ENCODE peak calls at places on chromosomes 1 and 21, in seven cellular contexts. V, L, Y, Q, O, E and J are unnamed samples.
A peak's percentile ranks its signal among the peaks of the same experiment; 100 is the strongest.

GRCh38 chr21:14993072-14993471 is 71.7 kb downstream of the NRIP1 start:
- DNase-seq in V (no peak), Q (no peak), O (no peak), E (no peak), Y (no peak), L (no peak), J (no peak)

GRCh38 chr1:85626818-85627217 is 46.3 kb downstream of the CCN1 start:
- DNase-seq in Y (no peak), V (no peak), L (no peak), E (no peak), Q (no peak), O (no peak), J (no peak)

GRCh38 chr21:32562426-32562825 is 22.9 kb downstream of the TCP10L start:
- DNase-seq in E (peak; percentile 62), O (peak; percentile 81), L (peak; percentile 59), Q (no peak), Y (no peak), V (peak; percentile 27), J (no peak)

GRCh38 chr1:1422465-1423244 is 1.6 kb upstream of the ANKRD65 start:
- DNase-seq in Q (no peak), Y (no peak), O (no peak), V (no peak), E (peak; percentile 79), L (no peak), J (peak; percentile 43)

GRCh38 chr1:183877321-183877720 is 72.4 kb downstream of the RGL1 start:
- DNase-seq in V (peak; percentile 82), Y (peak; percentile 40), E (no peak), L (no peak), O (peak; percentile 74), Q (no peak), J (peak; percentile 30)

GRCh38 chr1:178599745-178600144 is 86.8 kb downstream of the TEX35 start:
- DNase-seq in V (no peak), E (no peak), Q (no peak), L (no peak), O (no peak), Y (no peak), J (no peak)

GRCh38 chr1:49627781-49628180 is 396.0 kb downstream of the AGBL4 start:
- DNase-seq in E (no peak), Q (no peak), V (no peak), L (no peak), Y (no peak), O (no peak), J (no peak)

GRCh38 chr1:164637461-164638375 is 78.7 kb downstream of the PBX1 start:
- DNase-seq in O (peak; percentile 57), Y (peak; percentile 83), Q (no peak), V (no peak), L (no peak), E (no peak), J (no peak)

GRCh38 chr21:34351786-34352241 is 12.0 kb upstream of the KCNE2 start:
- DNase-seq in O (no peak), V (peak; percentile 26), L (peak; percentile 80), Y (peak; percentile 45), Q (peak; percentile 38), E (no peak), J (peak; percentile 39)

GRCh38 chr1:109027841-109028240 is 14.1 kb downstream of the WDR47 start:
- DNase-seq in L (no peak), O (no peak), Y (no peak), Q (no peak), V (no peak), E (no peak), J (no peak)

GRCh38 chr1:115251856-115252255 is 86.2 kb downstream of the NGF start:
- DNase-seq in V (no peak), Y (no peak), O (peak; percentile 49), L (no peak), Q (no peak), E (no peak), J (no peak)

GRCh38 chr1:59263116-59263515 is 33.8 kb upstream of the FGGY start:
- DNase-seq in Q (no peak), V (no peak), E (no peak), L (no peak), Y (no peak), O (no peak), J (no peak)

GRCh38 chr1:153245466-153245865 is 14.0 kb upstream of the LORICRIN start:
- DNase-seq in Y (no peak), V (no peak), O (no peak), Q (no peak), L (no peak), E (no peak), J (no peak)

GRCh38 chr1:155297431-155297830 is 3.8 kb downstream of the PKLR start:
- DNase-seq in O (no peak), Q (no peak), E (no peak), L (no peak), V (no peak), Y (no peak), J (no peak)

GRCh38 chr1:155295942-155296267 is 5.3 kb downstream of the PKLR start:
- DNase-seq in Y (no peak), L (no peak), Q (no peak), E (no peak), O (no peak), V (no peak), J (no peak)

GRCh38 chr1:155296660-155297059 is 4.6 kb downstream of the PKLR start:
- DNase-seq in E (no peak), Q (no peak), L (no peak), O (no peak), V (no peak), Y (no peak), J (no peak)

GRCh38 chr1:155294520-155295182 is 6.6 kb downstream of the PKLR start:
- DNase-seq in O (no peak), Y (no peak), E (no peak), V (no peak), L (no peak), Q (no peak), J (no peak)

GRCh38 chr1:155295183-155295941 is 5.9 kb downstream of the PKLR start:
- DNase-seq in E (peak; percentile 68), O (no peak), L (no peak), V (no peak), Q (no peak), Y (no peak), J (no peak)
- TF ChIP-seq CTCF in E (no peak), O (no peak), L (no peak), V (no peak), Q (no peak), Y (no peak), J (no peak)

DNA sequence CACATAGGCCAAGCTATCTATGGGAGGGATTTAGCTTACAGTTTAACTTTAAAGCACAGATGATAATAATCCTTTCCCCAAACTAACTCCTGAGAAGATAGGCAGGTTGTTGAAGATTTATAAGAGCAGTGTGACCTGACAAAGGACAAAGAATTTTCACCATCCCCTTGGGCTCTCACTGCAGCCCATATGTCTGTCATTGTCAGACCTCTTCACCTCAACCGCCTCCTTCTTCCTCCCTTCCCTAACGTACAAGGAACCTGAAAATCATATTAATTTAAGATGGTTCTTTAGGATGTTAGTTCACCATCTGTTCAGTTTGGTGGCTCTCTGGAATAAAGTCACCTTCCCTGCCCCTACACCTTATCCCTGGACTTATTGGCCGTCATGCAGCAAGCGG is 5.0 kb downstream of the RNU1-2 start:
- DNase-seq in L (no peak), O (no peak), Y (no peak), E (no peak), Q (no peak), V (no peak), J (no peak)
- TF ChIP-seq CTCF in L (peak; percentile 48), O (no peak), Y (no peak), E (peak; percentile 16), Q (peak; percentile 11), V (no peak), J (no peak)

GRCh38 chr1:241408170-241408569 is 51.2 kb upstream of the RGS7 start:
- DNase-seq in L (no peak), E (no peak), Y (no peak), O (no peak), Q (no peak), V (no peak), J (peak; percentile 18)
- TF ChIP-seq CTCF in L (no peak), E (peak; percentile 57), Y (no peak), O (no peak), Q (peak; percentile 41), V (no peak), J (peak; percentile 17)

GRCh38 chr1:204262506-204263239 is 48.9 kb upstream of the GOLT1A start:
- DNase-seq in E (no peak), V (no peak), Q (no peak), O (no peak), L (peak; percentile 53), Y (no peak), J (no peak)
- TF ChIP-seq CTCF in E (no peak), V (no peak), Q (no peak), O (no peak), L (no peak), Y (no peak), J (no peak)

DNA sequence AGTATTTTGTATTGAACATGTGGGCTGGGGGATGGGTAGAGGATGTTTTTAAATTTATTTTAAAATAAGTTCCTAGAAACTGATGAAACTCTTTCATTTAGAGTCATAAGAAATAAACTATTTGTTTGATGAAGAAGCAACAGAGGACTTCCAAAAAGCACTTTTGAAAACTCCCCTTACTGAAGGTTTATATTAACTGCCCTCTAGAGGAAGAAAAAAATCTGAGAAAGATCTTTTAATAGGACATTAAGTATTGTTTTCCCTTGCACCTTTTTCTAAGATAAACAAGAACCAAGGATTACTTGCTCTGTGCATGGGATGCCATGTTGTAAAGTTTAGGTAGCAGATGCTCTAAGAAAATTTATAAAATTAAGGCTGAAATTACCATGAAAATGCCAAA is 14.1 kb downstream of the DISP1 start:
- DNase-seq in Q (no peak), O (no peak), L (no peak), V (no peak), Y (no peak), E (no peak), J (no peak)
- TF ChIP-seq CTCF in Q (no peak), O (no peak), L (no peak), V (no peak), Y (no peak), E (no peak), J (no peak)

DNA sequence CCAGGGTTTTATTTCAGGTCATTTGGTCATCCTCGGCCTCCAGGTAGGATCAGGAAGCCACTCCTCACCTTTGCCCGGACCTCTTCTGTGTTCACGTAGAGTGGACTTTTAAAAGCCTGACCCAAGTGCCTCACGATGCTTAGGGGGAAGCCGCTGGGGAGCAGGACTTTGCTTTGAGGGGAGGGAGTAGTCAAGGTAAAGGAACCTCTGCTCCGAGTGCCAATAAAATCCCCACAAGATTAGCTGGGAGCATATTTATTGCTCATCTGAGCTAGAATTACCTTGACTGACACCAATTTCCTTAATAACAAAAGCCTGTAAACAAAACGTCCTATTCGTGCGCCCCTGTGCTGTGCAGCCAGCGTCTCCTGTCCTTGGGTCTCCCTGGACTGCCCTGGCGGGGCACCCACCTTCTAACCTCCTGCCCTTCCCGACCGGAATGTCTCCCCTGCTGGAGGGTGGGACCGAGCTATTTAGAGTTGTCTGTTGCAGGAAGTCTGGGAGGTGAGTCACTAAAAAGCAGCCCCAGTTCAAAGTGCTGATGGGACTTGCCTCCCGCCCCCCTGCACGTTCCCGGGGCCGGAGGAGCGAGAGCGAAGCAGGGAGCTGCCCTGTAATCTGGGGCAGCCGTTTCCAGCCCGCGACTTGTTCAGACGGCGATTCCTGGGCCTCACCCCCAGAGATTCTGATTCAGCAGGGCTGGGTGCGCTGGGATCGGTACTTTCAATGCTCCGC is 818 bp upstream of the DHRS3 start:
- DNase-seq in E (peak; percentile 88), Y (peak; percentile 67), L (peak; percentile 63), O (peak; percentile 78), V (peak; percentile 83), Q (peak; percentile 28), J (peak; percentile 75)
- TF ChIP-seq CTCF in E (no peak), Y (no peak), L (no peak), O (peak; percentile 28), V (no peak), Q (no peak), J (no peak)

GRCh38 chr1:158527190-158527815 is 26.9 kb downstream of the OR6Y1 start:
- DNase-seq in Q (no peak), Y (no peak), L (peak; percentile 24), E (no peak), V (no peak), O (no peak), J (no peak)
- TF ChIP-seq CTCF in Q (no peak), Y (no peak), L (peak; percentile 52), E (peak; percentile 13), V (no peak), O (no peak), J (peak; percentile 70)